ENCODE peak calls at places on chromosomes 4 and X, in five cellular contexts. P is sigmoid colon, R is pancreas, N is kidney, B is right cardiac atrium. Y is an unnamed sample.

GRCh38 chr4:101400096-101400495 is 52.8 kb upstream of the PPP3CA start:
- DNase-seq in P (no peak), R (no peak), N (no peak), B (no peak), Y (peak)

GRCh38 chr4:85672116-85672515 is 197.2 kb downstream of the ARHGAP24 start:
- DNase-seq in P (no peak), R (no peak), N (no peak), B (no peak), Y (peak)

GRCh38 chr4:113468165-113469022 is 293.1 kb downstream of the CAMK2D start:
- DNase-seq in P (peak), R (peak), N (peak), B (peak), Y (peak)

GRCh38 chr4:175805863-175806262 is 6.2 kb downstream of the GPM6A start:
- DNase-seq in P (no peak), R (no peak), N (no peak), B (no peak), Y (no peak)

GRCh38 chrX:20128678-20129077 is 12.0 kb upstream of the MAP7D2 start:
- DNase-seq in P (no peak), R (no peak), N (no peak), B (no peak), Y (no peak)

GRCh38 chrX:3393581-3394111 is 47.2 kb upstream of the MXRA5 start:
- DNase-seq in P (no peak), R (no peak), N (no peak), B (no peak), Y (no peak)

GRCh38 chrX:30649859-30650258 is 3.4 kb upstream of the GK start:
- DNase-seq in P (no peak), R (no peak), N (no peak), B (no peak), Y (no peak)

GRCh38 chr4:63020661-63021060 is 1388.6 kb downstream of the TECRL start:
- DNase-seq in P (no peak), R (no peak), N (no peak), B (no peak), Y (no peak)

GRCh38 chr4:28229092-28229491 is 1368.5 kb downstream of the STIM2 start:
- DNase-seq in P (no peak), R (no peak), N (no peak), B (no peak), Y (no peak)

GRCh38 chr4:54669831-54670230 is 12.1 kb downstream of the KIT start:
- DNase-seq in P (no peak), R (no peak), N (no peak), B (no peak), Y (no peak)

GRCh38 chr4:133247861-133248260 is 98.8 kb downstream of the PCDH10 start:
- DNase-seq in P (no peak), R (no peak), N (no peak), B (no peak), Y (no peak)

GRCh38 chr4:116362603-116363002 is 722.8 kb downstream of the TRAM1L1 start:
- DNase-seq in P (no peak), R (no peak), N (no peak), B (no peak), Y (no peak)

GRCh38 chr4:7813674-7814073 is 126.0 kb downstream of the AFAP1 start:
- DNase-seq in P (peak), R (peak), N (no peak), B (no peak), Y (no peak)

GRCh38 chr4:63729519-63729918 is 679.7 kb downstream of the TECRL start:
- DNase-seq in P (no peak), R (no peak), N (no peak), B (no peak), Y (no peak)

GRCh38 chr4:91089194-91089593 is 962.0 kb downstream of the CCSER1 start:
- DNase-seq in P (no peak), R (no peak), N (no peak), B (no peak), Y (no peak)

GRCh38 chrX:261167-261857 is 19.9 kb upstream of the PLCXD1 start:
- DNase-seq in P (peak), R (peak), N (peak), B (peak), Y (peak)

GRCh38 chrX:19865567-19866363 is 21.6 kb downstream of the SH3KBP1 start:
- DNase-seq in P (no peak), R (no peak), N (no peak), B (no peak), Y (no peak)

GRCh38 chrX:123013141-123013540 is 170.9 kb upstream of the GRIA3 start:
- DNase-seq in P (no peak), R (no peak), N (no peak), B (no peak), Y (no peak)

DNA sequence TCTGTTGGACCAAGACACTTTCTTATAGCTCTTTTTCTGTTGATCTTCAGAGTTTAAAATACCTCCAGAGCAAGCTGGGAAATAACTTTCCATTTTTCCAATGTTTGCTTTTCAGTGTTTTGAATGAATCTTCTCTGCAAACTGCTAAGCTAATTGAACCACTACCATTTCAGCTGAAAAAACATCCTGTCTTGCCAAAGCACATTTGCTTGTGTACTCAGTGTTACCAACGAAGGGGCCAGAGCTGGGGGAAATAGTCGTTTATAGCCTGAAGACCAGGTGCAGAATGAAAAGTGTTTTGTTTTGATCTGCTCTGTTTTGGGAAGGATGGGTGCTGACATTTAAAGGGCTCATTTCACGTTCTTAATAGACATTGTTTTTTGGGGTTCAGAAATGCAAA is 88.4 kb upstream of the CLNK start:
- DNase-seq in P (no peak), R (no peak), N (no peak), B (no peak), Y (no peak)
- H3K27ac ChIP-seq in P (no peak), R (no peak), N (no peak), B (no peak), Y (no peak)

GRCh38 chr4:6769138-6769983 is 13.2 kb upstream of the KIAA0232 start:
- DNase-seq in P (peak), R (no peak), N (peak), B (no peak), Y (peak)
- H3K4me3 ChIP-seq in P (no peak), R (no peak), N (no peak), B (no peak), Y (no peak)

DNA sequence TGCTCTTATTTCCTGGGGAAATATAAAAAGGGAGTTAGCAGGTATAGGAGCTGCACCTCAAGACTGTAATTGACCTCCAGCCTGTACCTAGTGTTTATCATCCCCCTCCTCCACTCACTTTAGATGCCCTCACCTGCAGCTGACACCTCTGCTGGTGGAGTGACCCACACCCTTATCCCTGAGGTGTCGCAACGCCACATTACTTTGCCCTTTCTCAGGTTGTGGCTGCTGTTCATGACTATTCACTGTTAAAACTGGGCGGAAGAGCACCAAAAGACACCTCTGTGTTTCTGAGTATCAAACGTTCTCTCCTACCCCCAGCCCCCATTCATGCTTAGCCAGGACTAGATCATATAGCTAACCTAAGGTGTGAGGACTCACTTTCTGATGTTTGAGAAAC is 101.5 kb upstream of the ADAMTS3 start:
- DNase-seq in P (no peak), R (no peak), N (no peak), B (no peak), Y (no peak)
- H3K27ac ChIP-seq in P (no peak), R (no peak), N (no peak), B (no peak), Y (no peak)

DNA sequence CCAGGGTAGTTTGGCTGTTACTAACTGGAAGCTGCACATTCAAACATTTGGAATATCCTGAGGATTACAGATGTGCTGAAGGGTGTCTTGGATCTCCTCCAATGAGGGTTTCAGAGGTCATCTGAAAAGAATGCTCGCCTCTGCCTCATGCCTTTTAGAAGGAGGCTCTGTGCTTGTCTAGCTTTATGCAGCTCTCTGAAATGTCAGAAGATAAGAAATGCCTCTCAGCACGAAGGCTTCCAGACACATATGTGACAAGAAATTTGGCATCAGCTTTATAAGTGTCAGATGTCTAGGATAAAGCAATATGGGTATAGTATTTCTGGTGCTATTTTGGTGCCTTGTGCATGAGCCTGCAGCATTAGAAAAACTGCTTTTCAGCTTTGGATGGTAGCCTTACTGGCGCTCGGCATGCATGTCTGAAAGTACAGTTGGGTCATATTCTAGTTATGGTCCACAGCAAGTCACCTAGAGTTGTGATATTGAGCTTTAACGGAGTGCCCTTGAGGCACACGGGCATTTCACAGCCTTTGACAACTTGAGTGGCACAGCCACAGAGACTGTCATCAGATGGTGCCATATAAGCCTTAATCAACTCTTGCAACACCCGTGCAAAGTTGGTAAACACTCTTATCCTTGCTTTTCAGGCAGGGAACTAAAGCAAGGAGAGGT is 70.8 kb upstream of the PGRMC2 start:
- DNase-seq in P (no peak), R (no peak), N (no peak), B (no peak), Y (no peak)
- H3K4me3 ChIP-seq in P (no peak), R (no peak), N (no peak), B (no peak), Y (no peak)

GRCh38 chr4:168817418-168817817 is 192.6 kb downstream of the CBR4 start:
- DNase-seq in P (no peak), R (no peak), N (no peak), B (no peak), Y (no peak)
- H3K27ac ChIP-seq in P (peak), R (no peak), N (no peak), B (no peak), Y (peak)

GRCh38 chr4:5166377-5166776 is 115.1 kb downstream of the STK32B start:
- DNase-seq in P (no peak), R (no peak), N (no peak), B (no peak), Y (no peak)
- H3K4me3 ChIP-seq in P (no peak), R (no peak), N (no peak), B (no peak), Y (no peak)

DNA sequence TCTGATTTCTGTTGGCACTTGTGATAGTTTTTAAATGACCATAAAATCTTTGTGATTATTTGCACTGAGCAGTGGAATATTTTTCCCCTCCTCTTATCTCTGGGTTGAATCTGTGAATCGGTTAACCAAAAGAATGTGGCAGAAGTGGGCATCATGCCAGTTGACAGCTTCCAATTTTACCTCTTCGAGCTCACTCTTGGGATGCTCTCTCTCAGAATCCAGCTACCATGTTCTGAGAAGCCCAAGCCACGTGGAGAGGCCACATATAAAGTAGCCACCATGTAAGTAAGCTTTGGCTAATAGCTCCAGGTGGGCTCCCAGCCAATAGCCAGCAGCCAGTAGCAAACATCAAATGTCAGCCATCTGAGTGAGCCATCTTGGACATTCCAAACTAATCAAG is 12.9 kb upstream of the WDR19 start:
- DNase-seq in P (no peak), R (no peak), N (no peak), B (no peak), Y (peak)
- H3K27ac ChIP-seq in P (no peak), R (no peak), N (no peak), B (no peak), Y (no peak)

GRCh38 chr4:174317531-174317930 is 33.8 kb downstream of the CEP44 start:
- DNase-seq in P (no peak), R (no peak), N (no peak), B (no peak), Y (no peak)

GRCh38 chr4:174314274-174314673 is 30.6 kb downstream of the CEP44 start:
- DNase-seq in P (no peak), R (no peak), N (no peak), B (no peak), Y (no peak)

GRCh38 chr4:174316546-174316945 is 32.8 kb downstream of the CEP44 start:
- DNase-seq in P (no peak), R (no peak), N (no peak), B (no peak), Y (no peak)

GRCh38 chr4:174316954-174317353 is 33.2 kb downstream of the CEP44 start:
- DNase-seq in P (no peak), R (no peak), N (no peak), B (no peak), Y (peak)

GRCh38 chr4:174314770-174315169 is 31.1 kb downstream of the CEP44 start:
- DNase-seq in P (no peak), R (no peak), N (no peak), B (no peak), Y (peak)
- H3K4me3 ChIP-seq in P (no peak), R (no peak), N (no peak), B (no peak), Y (no peak)

Y was measured in osteoblast.